ENCODE peak calls at places on chromosomes 7 and 10, in four cellular contexts. M is endodermal cell; A is central memory CD4-positive, alpha-beta T cell; S is GM12892. J is an unnamed sample.

GRCh38 chr7:73865738-73866445 is 4.9 kb downstream of the TMEM270 start:
- DNase-seq in M (peak; percentile 83), S (no peak), A (no peak), J (no peak)

GRCh38 chr10:47137311-47137851 is 162.6 kb upstream of the GDF10 start:
- DNase-seq in A (no peak), S (no peak), M (no peak), J (no peak)

GRCh38 chr7:73830872-73831655 is at the start of gene CLDN4:
- DNase-seq in S (no peak), M (peak; percentile 94), A (no peak), J (no peak)

GRCh38 chr7:91289633-91290260 is 25.5 kb downstream of the FZD1 start:
- DNase-seq in A (no peak), M (no peak), S (no peak), J (peak; percentile 27)

GRCh38 chr10:128324058-128324457 is 197.8 kb upstream of the MKI67 start:
- DNase-seq in A (no peak), S (no peak), M (peak; percentile 90), J (no peak)

GRCh38 chr10:18005781-18006456 is 54.2 kb downstream of the SLC39A12 start:
- DNase-seq in S (no peak), M (no peak), A (no peak), J (no peak)

GRCh38 chr10:48614481-48615383 is 9.9 kb upstream of the ARHGAP22 start:
- DNase-seq in S (no peak), A (no peak), M (peak; percentile 26), J (no peak)

GRCh38 chr7:137816696-137817320 is 30.0 kb downstream of the DGKI start:
- DNase-seq in M (no peak), S (no peak), A (no peak), J (no peak)

J was measured in NCI-H1048.